ENCODE peak calls at places on chromosomes 6 and 20, in six cellular contexts. One of them, this sample, is unnamed.

GRCh38 chr6:15441215-15441868 is 195.5 kb downstream of the JARID2 start:
- DNase-seq in astrocyte of the spinal cord: peak
- DNase-seq in non-pigmented ciliary epithelial cell: no peak
- DNase-seq in GM20000: peak
- DNase-seq in CD8-positive, alpha-beta T cell: no peak
- DNase-seq in HFF-Myc: peak
- DNase-seq in this sample: peak

GRCh38 chr20:1150218-1150617 is 31.8 kb downstream of the PSMF1 start:
- DNase-seq in astrocyte of the spinal cord: no peak
- DNase-seq in non-pigmented ciliary epithelial cell: peak
- DNase-seq in GM20000: no peak
- DNase-seq in CD8-positive, alpha-beta T cell: no peak
- DNase-seq in HFF-Myc: no peak
- DNase-seq in this sample: peak

GRCh38 chr6:168994966-168995365 is 258.7 kb downstream of the THBS2 start:
- DNase-seq in astrocyte of the spinal cord: no peak
- DNase-seq in non-pigmented ciliary epithelial cell: no peak
- DNase-seq in GM20000: no peak
- DNase-seq in CD8-positive, alpha-beta T cell: no peak
- DNase-seq in HFF-Myc: no peak
- DNase-seq in this sample: no peak

GRCh38 chr6:155377061-155377460 is 62.8 kb upstream of the TFB1M start:
- DNase-seq in astrocyte of the spinal cord: peak
- DNase-seq in non-pigmented ciliary epithelial cell: peak
- DNase-seq in GM20000: no peak
- DNase-seq in CD8-positive, alpha-beta T cell: no peak
- DNase-seq in HFF-Myc: no peak
- DNase-seq in this sample: peak

GRCh38 chr20:4681971-4682370 is 39.7 kb upstream of the PRND start:
- DNase-seq in astrocyte of the spinal cord: no peak
- DNase-seq in non-pigmented ciliary epithelial cell: no peak
- DNase-seq in GM20000: no peak
- DNase-seq in CD8-positive, alpha-beta T cell: no peak
- DNase-seq in HFF-Myc: peak
- DNase-seq in this sample: peak

GRCh38 chr6:84688187-84688878 is 76.1 kb downstream of the TBX18 start:
- DNase-seq in astrocyte of the spinal cord: peak
- DNase-seq in non-pigmented ciliary epithelial cell: no peak
- DNase-seq in GM20000: no peak
- DNase-seq in CD8-positive, alpha-beta T cell: no peak
- DNase-seq in HFF-Myc: no peak
- DNase-seq in this sample: no peak

GRCh38 chr6:364609-365540 is 26.7 kb upstream of the IRF4 start:
- DNase-seq in astrocyte of the spinal cord: no peak
- DNase-seq in non-pigmented ciliary epithelial cell: no peak
- DNase-seq in GM20000: peak
- DNase-seq in CD8-positive, alpha-beta T cell: no peak
- DNase-seq in HFF-Myc: no peak
- DNase-seq in this sample: no peak

GRCh38 chr6:3268680-3269079 is 9.9 kb downstream of the PSMG4 start:
- DNase-seq in astrocyte of the spinal cord: no peak
- DNase-seq in non-pigmented ciliary epithelial cell: no peak
- DNase-seq in GM20000: no peak
- DNase-seq in CD8-positive, alpha-beta T cell: no peak
- DNase-seq in HFF-Myc: no peak
- DNase-seq in this sample: no peak

GRCh38 chr6:149166324-149166723 is 151.2 kb upstream of the TAB2 start:
- DNase-seq in astrocyte of the spinal cord: no peak
- DNase-seq in non-pigmented ciliary epithelial cell: no peak
- DNase-seq in GM20000: no peak
- DNase-seq in CD8-positive, alpha-beta T cell: no peak
- DNase-seq in HFF-Myc: no peak
- DNase-seq in this sample: no peak

GRCh38 chr6:72418495-72418894 is 203.4 kb upstream of the KCNQ5 start:
- DNase-seq in astrocyte of the spinal cord: peak
- DNase-seq in non-pigmented ciliary epithelial cell: peak
- DNase-seq in GM20000: no peak
- DNase-seq in CD8-positive, alpha-beta T cell: no peak
- DNase-seq in HFF-Myc: peak
- DNase-seq in this sample: peak

GRCh38 chr20:60461993-60462392 is 503.8 kb downstream of the CDH26 start:
- DNase-seq in astrocyte of the spinal cord: no peak
- DNase-seq in non-pigmented ciliary epithelial cell: no peak
- DNase-seq in GM20000: no peak
- DNase-seq in CD8-positive, alpha-beta T cell: no peak
- DNase-seq in HFF-Myc: no peak
- DNase-seq in this sample: no peak

GRCh38 chr20:3447321-3447720 is 23.5 kb upstream of the ATRN start:
- DNase-seq in astrocyte of the spinal cord: no peak
- DNase-seq in non-pigmented ciliary epithelial cell: no peak
- DNase-seq in GM20000: no peak
- DNase-seq in CD8-positive, alpha-beta T cell: no peak
- DNase-seq in HFF-Myc: no peak
- DNase-seq in this sample: no peak

GRCh38 chr20:2465100-2465499 is 5.5 kb downstream of the SNRPB start:
- DNase-seq in astrocyte of the spinal cord: no peak
- DNase-seq in non-pigmented ciliary epithelial cell: no peak
- DNase-seq in GM20000: no peak
- DNase-seq in CD8-positive, alpha-beta T cell: no peak
- DNase-seq in HFF-Myc: no peak
- DNase-seq in this sample: no peak

GRCh38 chr20:53883098-53883762 is 187.2 kb downstream of the BCAS1 start:
- DNase-seq in astrocyte of the spinal cord: peak
- DNase-seq in non-pigmented ciliary epithelial cell: no peak
- DNase-seq in GM20000: no peak
- DNase-seq in CD8-positive, alpha-beta T cell: no peak
- DNase-seq in HFF-Myc: no peak
- DNase-seq in this sample: peak

GRCh38 chr6:147974376-147974775 is 368.3 kb upstream of the SASH1 start:
- DNase-seq in astrocyte of the spinal cord: peak
- DNase-seq in non-pigmented ciliary epithelial cell: peak
- DNase-seq in GM20000: no peak
- DNase-seq in CD8-positive, alpha-beta T cell: no peak
- DNase-seq in HFF-Myc: peak
- DNase-seq in this sample: peak

This sample was measured in iris pigment epithelial cell.